ENCODE peak calls at places on chromosomes 4 and X, in ten cellular contexts. I is GM10248, O is foreskin fibroblast, Z is mesothelial cell of epicardium, N is heart right ventricle, B is ascending aorta, Y is AG09309, L is neural crest cell, S is AG09319, T is type B pancreatic cell. C is an unnamed sample.

GRCh38 chr4:171919314-171919713 is 106.1 kb downstream of the GALNTL6 start:
- DNase-seq in I (no peak), T (no peak), Z (no peak), B (no peak), N (no peak), L (no peak), O (no peak), S (no peak), Y (no peak), C (no peak)

GRCh38 chrX:41491267-41492004 is 44.3 kb downstream of the NYX start:
- DNase-seq in B (no peak), I (no peak), O (peak), Y (peak), Z (no peak), S (peak), N (no peak), T (no peak), L (no peak), C (peak)

GRCh38 chr4:53614616-53615015 is 23.3 kb upstream of the LNX1 start:
- DNase-seq in S (no peak), Z (no peak), N (no peak), L (no peak), T (no peak), I (no peak), O (no peak), B (no peak), Y (no peak), C (no peak)

GRCh38 chr4:158538176-158538575 is 16.5 kb downstream of the RXFP1 start:
- DNase-seq in Z (no peak), T (no peak), L (no peak), B (no peak), I (no peak), S (no peak), O (peak), N (no peak), Y (peak), C (peak)

GRCh38 chrX:70033348-70033747 is 16.4 kb downstream of the AWAT2 start:
- DNase-seq in N (no peak), L (peak), S (no peak), T (no peak), B (no peak), Y (no peak), Z (no peak), O (peak), I (peak), C (no peak)

GRCh38 chrX:13667940-13668339 is 15.0 kb downstream of the TCEANC start:
- DNase-seq in B (no peak), Z (no peak), O (no peak), Y (no peak), S (no peak), L (no peak), N (no peak), T (no peak), I (no peak), C (no peak)

GRCh38 chr4:98838977-98839618 is 89.8 kb downstream of the EIF4E start:
- DNase-seq in N (peak), T (no peak), Y (no peak), O (peak), L (no peak), S (no peak), B (no peak), Z (no peak), I (no peak), C (no peak)

GRCh38 chrX:28586891-28587635 is at the start of gene IL1RAPL1:
- DNase-seq in S (no peak), N (no peak), O (peak), I (no peak), L (peak), B (no peak), Y (no peak), T (no peak), Z (no peak), C (peak)

GRCh38 chr4:145956288-145956890 is 17.8 kb upstream of the ZNF827 start:
- DNase-seq in I (peak), N (peak), Z (no peak), L (peak), Y (no peak), O (peak), T (no peak), B (no peak), S (no peak), C (peak)

GRCh38 chrX:149628280-149628679 is 3.3 kb downstream of the TMEM185A start:
- DNase-seq in Z (no peak), L (no peak), S (no peak), O (no peak), N (no peak), B (no peak), T (no peak), Y (no peak), I (no peak), C (no peak)

GRCh38 chr4:150514709-150515108 is 67.2 kb upstream of the MAB21L2 start:
- DNase-seq in T (no peak), Z (no peak), B (no peak), N (no peak), Y (no peak), S (no peak), L (no peak), I (no peak), O (no peak), C (no peak)

GRCh38 chr4:152697284-152698011 is 17.7 kb upstream of the TMEM154 start:
- DNase-seq in S (no peak), I (no peak), Y (no peak), B (no peak), L (no peak), O (no peak), Z (no peak), T (no peak), N (no peak), C (no peak)

GRCh38 chr4:7964890-7965662 is 25.4 kb upstream of the AFAP1 start:
- DNase-seq in I (no peak), O (peak), T (no peak), Z (no peak), S (no peak), N (peak), L (no peak), Y (no peak), B (no peak), C (no peak)

GRCh38 chrX:153623310-153624029 is 23.5 kb upstream of the DUSP9 start:
- DNase-seq in I (no peak), S (no peak), O (no peak), N (no peak), T (no peak), B (peak), L (no peak), Z (no peak), Y (no peak), C (no peak)

GRCh38 chrX:110442631-110443030 is 84.0 kb downstream of the RTL9 start:
- DNase-seq in O (peak), T (no peak), Z (no peak), L (no peak), B (no peak), I (no peak), Y (no peak), S (no peak), N (no peak), C (peak)

GRCh38 chr4:188428935-188429334 is 289.7 kb downstream of the TRIML1 start:
- DNase-seq in T (no peak), O (peak), B (no peak), Y (no peak), N (no peak), I (no peak), S (no peak), L (no peak), Z (no peak), C (no peak)

GRCh38 chrX:137749282-137749681 is 183.4 kb downstream of the ZIC3 start:
- DNase-seq in N (no peak), L (no peak), T (no peak), S (no peak), Z (no peak), I (no peak), B (no peak), Y (no peak), O (no peak), C (no peak)

GRCh38 chr4:38377195-38377594 is 286.8 kb upstream of the KLF3 start:
- DNase-seq in T (no peak), L (no peak), N (no peak), S (no peak), I (no peak), Z (no peak), B (no peak), Y (no peak), O (no peak), C (no peak)

GRCh38 chr4:39526283-39526682 is 956 bp downstream of the UGDH start:
- DNase-seq in S (no peak), L (no peak), Z (no peak), Y (no peak), O (no peak), N (no peak), B (no peak), I (peak), T (no peak), C (no peak)

GRCh38 chr4:181908168-181908567 is 335.0 kb upstream of the TENM3 start:
- DNase-seq in N (no peak), I (no peak), L (no peak), Z (no peak), T (no peak), Y (no peak), S (no peak), O (no peak), B (no peak), C (no peak)

GRCh38 chr4:180150818-180151217 is 2092.4 kb upstream of the TENM3 start:
- DNase-seq in I (no peak), Z (no peak), N (no peak), L (no peak), S (no peak), O (no peak), Y (no peak), T (no peak), B (no peak), C (no peak)

GRCh38 chrX:129760981-129761380 is 18.8 kb upstream of the SASH3 start:
- DNase-seq in I (no peak), O (no peak), T (no peak), S (no peak), L (no peak), Y (no peak), N (no peak), B (no peak), Z (no peak), C (no peak)
- TF ChIP-seq CTCF in I (no peak), O (no peak), T (no peak), S (no peak), L (no peak), Y (no peak), N (no peak), B (no peak), Z (no peak), C (no peak)

DNA sequence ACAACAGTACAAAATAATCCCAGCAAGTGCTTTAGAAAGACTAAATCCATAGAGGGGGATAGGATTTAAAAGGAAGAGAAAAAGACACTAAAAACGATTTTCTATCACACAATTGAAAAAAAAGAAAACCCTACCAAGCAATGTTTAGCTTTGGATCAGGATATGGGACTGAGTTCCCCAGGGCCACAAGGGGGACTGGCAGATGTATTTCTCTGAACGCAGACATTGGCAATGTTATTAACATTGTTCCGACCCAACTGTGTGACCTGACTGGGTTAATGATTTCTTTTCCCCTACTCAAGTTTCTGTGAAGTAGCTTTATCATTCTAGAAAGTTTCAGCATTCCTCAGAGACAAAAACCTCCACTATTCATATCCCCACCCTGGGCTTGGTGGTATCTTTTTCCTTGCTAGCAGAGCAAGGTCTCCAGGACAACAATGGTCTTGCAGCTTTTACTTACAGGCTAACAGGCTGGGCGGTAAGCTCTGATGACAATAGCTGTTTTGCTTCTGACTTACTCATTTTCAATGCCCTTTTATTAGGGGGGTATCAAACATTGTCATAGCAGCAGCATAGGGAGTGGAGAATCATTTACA is 25.8 kb downstream of the SLC7A11 start:
- DNase-seq in Z (no peak), T (no peak), L (no peak), Y (no peak), S (no peak), O (no peak), I (no peak), N (no peak), B (no peak), C (no peak)
- TF ChIP-seq CTCF in Z (no peak), T (peak), L (peak), Y (no peak), S (no peak), O (no peak), I (no peak), N (no peak), B (no peak), C (no peak)

GRCh38 chrX:118536687-118537461 is 41.3 kb downstream of the DOCK11 start:
- DNase-seq in N (no peak), I (peak), Y (no peak), S (no peak), O (peak), Z (no peak), T (no peak), L (no peak), B (no peak), C (no peak)
- TF ChIP-seq CTCF in N (peak), I (peak), Y (peak), S (peak), O (no peak), Z (peak), T (peak), L (peak), B (peak), C (peak)

GRCh38 chrX:23797371-23798128 is 14.6 kb downstream of the SAT1 start:
- DNase-seq in Y (no peak), B (no peak), I (no peak), S (no peak), L (no peak), Z (no peak), T (no peak), O (no peak), N (no peak), C (no peak)
- TF ChIP-seq CTCF in Y (no peak), B (no peak), I (no peak), S (no peak), L (peak), Z (no peak), T (peak), O (no peak), N (no peak), C (no peak)

GRCh38 chr4:16284050-16284449 is 57.8 kb upstream of the TAPT1 start:
- DNase-seq in S (no peak), L (no peak), T (no peak), O (no peak), N (no peak), Z (no peak), Y (no peak), B (no peak), I (no peak), C (no peak)

DNA sequence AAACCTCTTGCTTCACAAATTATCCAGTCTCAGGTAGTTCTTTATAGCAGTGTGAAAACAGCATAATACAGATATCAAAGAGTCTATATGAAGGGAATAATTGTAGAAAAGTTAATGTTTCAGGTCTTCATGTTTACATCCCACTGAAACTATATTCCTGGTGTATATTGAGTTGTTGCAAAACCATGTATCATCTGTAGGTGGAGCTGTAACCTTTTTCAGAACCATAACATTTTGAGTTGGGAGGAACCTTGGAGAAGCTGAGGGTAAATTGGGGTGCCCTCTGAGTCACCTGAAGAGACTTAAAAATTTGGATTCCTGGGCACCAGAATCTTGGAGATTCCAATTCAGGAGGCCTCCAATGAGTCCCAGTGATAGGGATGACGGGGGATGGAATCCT is 51.9 kb upstream of the TAPT1 start:
- DNase-seq in S (no peak), O (no peak), I (no peak), L (no peak), Y (no peak), N (no peak), B (no peak), Z (no peak), T (no peak), C (no peak)
- TF ChIP-seq CTCF in S (peak), O (no peak), I (no peak), L (peak), Y (peak), N (no peak), B (no peak), Z (peak), T (peak), C (peak)

GRCh38 chrX:115373308-115373707 is 83.8 kb downstream of the LUZP4 start:
- DNase-seq in I (no peak), Y (no peak), B (no peak), T (no peak), Z (no peak), O (no peak), N (no peak), S (no peak), L (peak), C (no peak)

DNA sequence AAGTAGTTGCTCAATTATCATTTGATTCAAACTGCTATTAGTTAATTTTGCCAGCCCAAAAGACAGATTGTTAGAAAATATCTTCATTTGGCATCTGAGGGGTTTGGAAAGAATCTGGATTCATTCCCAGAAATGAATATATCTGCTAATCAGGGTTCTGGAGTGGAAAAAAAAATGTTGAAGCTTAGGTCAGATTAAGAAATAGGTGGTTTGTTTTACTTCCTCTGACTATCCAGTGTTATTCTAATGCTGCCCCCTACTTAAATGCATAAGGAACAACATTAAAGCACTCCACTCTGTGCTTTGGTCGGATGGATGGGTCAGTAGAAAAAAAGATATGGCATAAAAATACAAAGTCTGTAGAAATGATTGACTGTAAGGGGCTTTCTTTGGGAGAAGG is 89.0 kb downstream of the LUZP4 start:
- DNase-seq in Y (peak), N (no peak), L (no peak), S (no peak), T (no peak), O (peak), B (no peak), I (no peak), Z (no peak), C (peak)
- TF ChIP-seq CTCF in Y (peak), N (no peak), L (no peak), S (peak), T (no peak), O (no peak), B (no peak), I (no peak), Z (no peak), C (peak)

DNA sequence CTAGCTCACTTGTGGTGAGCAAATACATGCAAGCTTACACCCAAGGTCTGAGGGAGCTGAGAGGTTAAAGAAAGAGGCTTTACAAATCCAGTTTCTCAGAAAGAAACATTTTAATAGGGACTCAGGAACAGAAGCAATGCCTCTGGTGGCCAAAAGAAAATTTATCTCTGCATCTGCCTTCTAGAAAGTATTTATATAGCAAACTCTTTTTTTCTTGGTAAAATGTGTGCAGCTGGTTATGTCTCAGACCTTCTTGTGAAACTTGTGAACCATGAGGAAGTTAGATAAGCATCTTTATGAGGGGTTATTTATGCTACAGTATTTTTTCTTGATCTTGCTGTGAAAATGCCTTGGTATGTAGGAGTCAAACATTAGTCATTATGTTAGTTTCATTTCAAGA is 48.5 kb upstream of the CYSLTR1 start:
- DNase-seq in T (no peak), L (no peak), Y (no peak), O (peak), N (no peak), B (no peak), Z (no peak), I (no peak), S (no peak), C (peak)
- TF ChIP-seq CTCF in T (no peak), L (no peak), Y (no peak), O (no peak), N (no peak), B (no peak), Z (no peak), I (no peak), S (no peak), C (no peak)